ENCODE peak calls at places on chromosome 19, in seven cellular contexts. B is psoas muscle, J is globus pallidus, H is amniotic stem cell, R is HCEC 1CT, V is tibial nerve, Z is WTC11. X is an unnamed sample.
A peak's percentile ranks its signal among the peaks of the same experiment; 100 is the strongest.

GRCh38 chr19:47363758-47364529 is 14.8 kb downstream of the DHX34 start:
- DNase-seq in B (no peak), J (no peak), H (no peak), R (peak; percentile 81), V (no peak), Z (peak; percentile 42), X (no peak)

GRCh38 chr19:18306903-18307681 is 15.8 kb downstream of the LSM4 start:
- DNase-seq in B (no peak), J (no peak), H (no peak), R (no peak), V (no peak), Z (no peak), X (no peak)

GRCh38 chr19:29694669-29695627 is 20.1 kb downstream of the C19orf12 start:
- DNase-seq in B (peak; percentile 92), J (peak; percentile 95), H (no peak), R (peak; percentile 64), V (peak; percentile 84), Z (peak; percentile 87), X (peak; percentile 68)

GRCh38 chr19:28980236-28980868 is 232.6 kb downstream of the UQCRFS1 start:
- DNase-seq in B (no peak), J (no peak), H (no peak), R (no peak), V (no peak), Z (peak; percentile 49), X (no peak)

GRCh38 chr19:33872445-33873320 is 76.0 kb downstream of the KCTD15 start:
- DNase-seq in B (no peak), J (no peak), H (no peak), R (no peak), V (no peak), Z (no peak), X (no peak)

GRCh38 chr19:17654993-17655392 is 33.2 kb downstream of the UNC13A start:
- DNase-seq in B (no peak), J (no peak), H (no peak), R (no peak), V (no peak), Z (peak; percentile 50), X (peak; percentile 33)

GRCh38 chr19:7787141-7787540 is 24.1 kb downstream of the CLEC4M start:
- DNase-seq in B (peak; percentile 27), J (no peak), H (no peak), R (no peak), V (peak; percentile 10), Z (peak; percentile 57), X (no peak)

GRCh38 chr19:18159810-18160209 is 6.8 kb downstream of the PIK3R2 start:
- DNase-seq in B (no peak), J (no peak), H (no peak), R (no peak), V (no peak), Z (no peak), X (no peak)

GRCh38 chr19:43315851-43316250 is 37.6 kb upstream of the CD177 start:
- DNase-seq in B (no peak), J (no peak), H (no peak), R (no peak), V (no peak), Z (peak; percentile 48), X (no peak)

GRCh38 chr19:51676566-51677083 is 16.5 kb upstream of the SPACA6 start:
- DNase-seq in B (no peak), J (no peak), H (no peak), R (no peak), V (no peak), Z (no peak), X (no peak)

GRCh38 chr19:46211201-46211881 is 18.2 kb upstream of the IGFL1 start:
- DNase-seq in B (peak; percentile 32), J (no peak), H (no peak), R (no peak), V (no peak), Z (peak; percentile 65), X (no peak)